ENCODE peak calls at places on chromosomes 5 and 9, in five cellular contexts. E, O, V, Z and W are unnamed samples.

GRCh38 chr9:130962418-130963316 is 23.6 kb upstream of the FIBCD1 start:
- DNase-seq in E (peak), O (no peak), V (no peak), Z (peak), W (peak)

GRCh38 chr9:108534741-108535140 is 321.0 kb downstream of the ACTL7B start:
- DNase-seq in E (no peak), O (no peak), V (no peak), Z (no peak), W (peak)

GRCh38 chr5:31986101-31986500 is 188.0 kb downstream of the GOLPH3 start:
- DNase-seq in E (no peak), O (no peak), V (no peak), Z (no peak), W (no peak)

GRCh38 chr5:150636391-150637244 is 3.8 kb upstream of the SYNPO start:
- DNase-seq in E (no peak), O (no peak), V (no peak), Z (peak), W (peak)

GRCh38 chr9:129887210-129888084 is 52.2 kb downstream of the USP20 start:
- DNase-seq in E (peak), O (peak), V (no peak), Z (no peak), W (peak)

GRCh38 chr9:99852617-99853016 is 30.9 kb downstream of the NR4A3 start:
- DNase-seq in E (no peak), O (no peak), V (no peak), Z (no peak), W (no peak)

GRCh38 chr9:8826281-8826680 is 1026.7 kb upstream of the DMAC1 start:
- DNase-seq in E (no peak), O (no peak), V (no peak), Z (no peak), W (no peak)

GRCh38 chr5:149630337-149630736 is 49.0 kb downstream of the ARHGEF37 start:
- DNase-seq in E (no peak), O (no peak), V (no peak), Z (no peak), W (no peak)

GRCh38 chr5:153513171-153513570 is 22.7 kb downstream of the GRIA1 start:
- DNase-seq in E (no peak), O (no peak), V (no peak), Z (no peak), W (peak)

GRCh38 chr5:54539001-54539400 is 21.4 kb downstream of the SNX18 start:
- DNase-seq in E (no peak), O (no peak), V (no peak), Z (no peak), W (no peak)

GRCh38 chr5:140356878-140357730 is 2.9 kb upstream of the SLC4A9 start:
- DNase-seq in E (no peak), O (no peak), V (no peak), Z (no peak), W (no peak)

GRCh38 chr9:128992995-128993394 is 35.1 kb downstream of the SH3GLB2 start:
- DNase-seq in E (no peak), O (no peak), V (no peak), Z (no peak), W (no peak)

GRCh38 chr9:136803551-136804508 is 3.9 kb upstream of the RABL6 start:
- DNase-seq in E (no peak), O (no peak), V (no peak), Z (no peak), W (no peak)

GRCh38 chr9:82106536-82106935 is 118.0 kb downstream of the SPATA31D1 start:
- DNase-seq in E (no peak), O (no peak), V (no peak), Z (no peak), W (no peak)

GRCh38 chr5:91339053-91339710 is 43.9 kb downstream of the ARRDC3 start:
- DNase-seq in E (no peak), O (no peak), V (no peak), Z (no peak), W (peak)

GRCh38 chr9:107613314-107613713 is 123.7 kb upstream of the KLF4 start:
- DNase-seq in E (no peak), O (no peak), V (no peak), Z (no peak), W (no peak)

GRCh38 chr9:114499528-114499927 is 5.7 kb downstream of the WHRN start:
- DNase-seq in E (no peak), O (no peak), V (no peak), Z (no peak), W (no peak)

GRCh38 chr9:137453643-137454081 is 5.5 kb downstream of the NSMF start:
- DNase-seq in E (peak), O (no peak), V (peak), Z (peak), W (peak)

GRCh38 chr9:18429065-18429464 is 44.9 kb upstream of the ADAMTSL1 start:
- DNase-seq in E (no peak), O (no peak), V (no peak), Z (no peak), W (peak)

GRCh38 chr5:1864896-1865440 is 17.8 kb downstream of the IRX4 start:
- DNase-seq in E (no peak), O (no peak), V (no peak), Z (no peak), W (no peak)

GRCh38 chr5:158819840-158820620 is 279.7 kb downstream of the EBF1 start:
- DNase-seq in E (no peak), O (peak), V (no peak), Z (no peak), W (peak)

GRCh38 chr5:170338933-170339779 is 41.6 kb upstream of the LCP2 start:
- DNase-seq in E (peak), O (no peak), V (no peak), Z (no peak), W (no peak)

GRCh38 chr5:68396722-68397121 is 181.2 kb downstream of the PIK3R1 start:
- DNase-seq in E (no peak), O (no peak), V (peak), Z (no peak), W (no peak)

GRCh38 chr5:149887622-149888183 is 56.9 kb downstream of the PDE6A start:
- DNase-seq in E (peak), O (no peak), V (peak), Z (no peak), W (peak)

GRCh38 chr5:135951257-135951656 is 3.5 kb downstream of the LECT2 start:
- DNase-seq in E (no peak), O (no peak), V (no peak), Z (no peak), W (no peak)

GRCh38 chr9:89880721-89881120 is 275.9 kb downstream of the GADD45G start:
- DNase-seq in E (no peak), O (no peak), V (no peak), Z (no peak), W (no peak)

GRCh38 chr9:95032580-95033298 is 284.8 kb downstream of the FANCC start:
- DNase-seq in E (no peak), O (no peak), V (no peak), Z (no peak), W (no peak)

GRCh38 chr5:78632467-78632866 is 16.1 kb downstream of the LHFPL2 start:
- DNase-seq in E (no peak), O (no peak), V (no peak), Z (no peak), W (no peak)

GRCh38 chr5:107401470-107402085 is 269.2 kb downstream of the EFNA5 start:
- DNase-seq in E (no peak), O (no peak), V (no peak), Z (no peak), W (no peak)

GRCh38 chr9:125749287-125749935 is 2.2 kb downstream of the PBX3 start:
- DNase-seq in E (no peak), O (no peak), V (no peak), Z (no peak), W (no peak)

GRCh38 chr9:125749951-125750655 is 2.9 kb downstream of the PBX3 start:
- DNase-seq in E (no peak), O (no peak), V (peak), Z (peak), W (peak)

GRCh38 chr9:125747053-125747764 is at the start of gene PBX3:
- DNase-seq in E (peak), O (no peak), V (no peak), Z (peak), W (no peak)

GRCh38 chr9:125747765-125748510 is 765 bp downstream of the PBX3 start:
- DNase-seq in E (peak), O (no peak), V (no peak), Z (peak), W (no peak)

DNA sequence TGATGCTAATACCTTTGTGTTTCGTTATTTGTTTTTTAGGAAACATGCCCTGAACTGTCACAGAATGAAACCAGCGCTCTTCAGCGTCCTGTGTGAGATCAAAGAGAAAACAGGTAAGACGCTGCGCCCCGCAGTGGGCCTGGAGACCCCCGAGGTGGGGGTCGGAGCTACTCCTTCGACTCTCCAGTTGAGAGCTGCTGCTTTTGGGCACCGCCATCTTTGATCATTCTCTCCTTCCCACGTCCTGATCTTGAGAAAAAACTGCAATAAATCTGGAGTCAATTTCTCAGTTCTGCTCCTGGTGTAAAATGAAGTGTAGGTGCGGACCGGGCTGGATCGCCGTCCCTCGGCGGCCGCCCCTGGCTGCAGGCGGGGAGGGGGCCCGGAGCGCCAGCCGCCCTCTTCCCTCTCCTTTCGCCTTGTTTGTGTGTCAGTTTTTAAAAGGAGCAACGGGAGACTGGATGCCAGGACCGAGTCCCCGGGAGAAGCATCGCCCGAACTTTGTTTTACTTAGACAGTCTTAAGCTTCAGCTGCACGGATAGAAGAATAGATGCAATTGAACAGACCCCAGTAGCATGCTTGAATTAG is 1.4 kb downstream of the PBX3 start:
- DNase-seq in E (no peak), O (no peak), V (no peak), Z (peak), W (no peak)
- TF ChIP-seq MXI1 in E (no peak), O (peak), V (no peak), Z (peak), W (peak)

GRCh38 chr9:112754578-112754977 is 4.0 kb downstream of the SNX30 start:
- DNase-seq in E (no peak), O (no peak), V (no peak), Z (no peak), W (peak)

GRCh38 chr9:112755059-112755458 is 4.5 kb downstream of the SNX30 start:
- DNase-seq in E (no peak), O (no peak), V (no peak), Z (no peak), W (peak)

GRCh38 chr9:112752334-112753110 is 2.0 kb downstream of the SNX30 start:
- DNase-seq in E (no peak), O (no peak), V (no peak), Z (no peak), W (no peak)

GRCh38 chr9:112755675-112756074 is 5.1 kb downstream of the SNX30 start:
- DNase-seq in E (no peak), O (no peak), V (no peak), Z (no peak), W (peak)

DNA sequence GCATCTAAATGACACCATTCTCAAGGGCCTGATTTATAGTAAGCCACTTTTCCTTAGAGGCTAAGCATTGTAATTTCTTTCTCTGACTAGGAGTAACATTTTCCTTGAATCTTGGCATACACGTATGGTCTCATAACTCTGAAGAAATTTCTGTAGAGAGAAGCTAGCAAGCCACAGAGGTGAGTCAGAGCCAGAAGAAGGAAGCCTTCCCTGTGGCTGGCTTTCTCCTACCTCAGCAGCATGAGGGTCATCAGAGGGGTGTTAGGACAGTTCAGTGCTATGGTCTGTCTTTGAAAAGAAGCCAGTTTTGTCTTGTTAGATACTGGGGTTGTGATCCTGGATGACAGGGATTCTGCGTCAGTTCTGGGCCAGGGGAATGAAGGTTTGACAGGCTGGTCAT is 3.2 kb downstream of the SNX30 start:
- DNase-seq in E (no peak), O (no peak), V (no peak), Z (no peak), W (peak)
- TF ChIP-seq MXI1 in E (no peak), O (no peak), V (no peak), Z (no peak), W (no peak)

GRCh38 chr9:123926986-123927385 is 2.9 kb downstream of the DENND1A start:
- DNase-seq in E (no peak), O (no peak), V (no peak), Z (no peak), W (no peak)

GRCh38 chr9:123928471-123929176 is 1.3 kb downstream of the DENND1A start:
- DNase-seq in E (peak), O (no peak), V (no peak), Z (peak), W (peak)

GRCh38 chr9:123927625-123928308 is 2.2 kb downstream of the DENND1A start:
- DNase-seq in E (peak), O (peak), V (no peak), Z (no peak), W (peak)

GRCh38 chr9:123929870-123930831 is at the start of gene DENND1A:
- DNase-seq in E (peak), O (no peak), V (peak), Z (peak), W (peak)

DNA sequence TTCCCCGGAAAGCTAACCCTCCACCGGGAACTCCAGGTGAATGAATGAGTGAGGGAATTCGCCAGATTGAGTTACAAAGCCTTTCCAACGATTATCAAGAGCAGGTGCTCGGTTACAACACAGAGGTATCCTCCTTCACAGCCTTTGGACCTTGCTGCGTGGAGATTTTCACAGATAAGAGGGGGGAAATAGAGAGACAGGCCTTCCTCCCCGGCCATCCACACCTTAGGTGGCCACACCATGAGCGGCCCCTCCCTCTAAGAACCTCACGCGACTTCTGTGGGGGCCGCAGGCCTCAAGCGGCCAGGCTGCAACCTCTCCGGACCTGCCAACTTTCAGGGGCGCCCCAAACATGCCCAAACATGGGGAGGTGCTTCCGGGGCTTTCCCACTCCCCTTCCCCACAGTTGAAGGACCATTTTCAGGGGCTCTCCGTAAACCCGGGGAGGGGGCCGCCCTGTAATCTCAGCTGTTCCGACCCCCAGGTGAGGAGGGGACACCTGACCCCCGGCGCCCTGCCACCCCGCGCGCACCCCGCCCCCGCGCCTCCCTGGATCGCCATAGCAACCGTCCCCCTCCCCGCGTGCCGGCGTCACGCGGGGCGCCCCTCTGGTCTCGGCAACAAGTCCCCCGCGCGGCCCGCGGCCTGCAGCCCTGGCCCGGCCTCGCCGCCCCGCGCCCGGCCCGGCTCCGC is 603 bp downstream of the DENND1A start:
- DNase-seq in E (peak), O (no peak), V (peak), Z (no peak), W (no peak)
- TF ChIP-seq MXI1 in E (no peak), O (peak), V (no peak), Z (no peak), W (no peak)

GRCh38 chr5:82793808-82794419 is 283.3 kb downstream of the TMEM167A start:
- DNase-seq in E (peak), O (no peak), V (peak), Z (peak), W (peak)
- TF ChIP-seq MXI1 in E (no peak), O (no peak), V (no peak), Z (no peak), W (no peak)

DNA sequence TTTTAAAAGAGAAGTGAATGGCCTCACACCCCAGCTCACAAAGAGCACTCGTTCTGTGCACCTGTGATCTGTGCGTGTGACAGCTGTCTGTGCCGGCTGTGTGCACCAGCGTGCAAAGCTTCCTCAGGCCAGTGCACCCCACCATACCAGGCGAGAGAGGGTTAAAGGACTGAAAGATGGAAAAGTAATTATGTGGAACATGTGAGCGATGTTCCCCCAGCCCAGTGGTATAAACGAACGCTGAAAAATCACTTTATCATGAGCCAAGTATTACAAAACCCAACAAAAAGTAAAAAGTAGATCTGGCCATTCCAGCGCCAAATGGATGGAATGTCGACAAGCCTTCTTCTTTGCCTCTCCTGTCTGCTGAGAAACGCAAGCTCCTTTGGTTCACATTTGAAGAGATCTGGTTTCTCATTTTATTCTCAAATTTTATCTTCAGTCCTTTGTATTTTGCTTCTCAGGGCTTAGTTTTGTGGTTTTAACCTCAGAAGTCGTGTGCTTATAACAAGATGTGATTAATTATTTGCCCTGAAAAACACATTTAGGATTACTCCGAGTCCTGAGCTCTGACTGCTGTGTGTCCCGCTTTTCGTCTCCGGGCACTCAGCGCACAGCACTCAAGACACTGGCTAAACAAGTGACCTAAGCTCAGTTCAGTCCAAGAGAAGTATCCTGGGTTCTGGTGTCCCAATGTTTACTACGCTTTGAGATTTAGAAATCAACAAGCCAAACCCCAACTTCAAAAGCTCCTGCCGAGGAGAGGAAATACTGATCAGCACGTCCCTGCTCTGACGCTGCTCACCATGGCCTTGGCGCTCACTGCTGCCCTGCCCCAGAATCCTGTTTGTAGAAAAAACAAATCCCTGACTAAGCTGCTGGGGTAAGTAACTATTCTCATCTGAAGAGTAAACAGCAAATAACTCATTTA is 53.5 kb downstream of the IPPK start:
- DNase-seq in E (no peak), O (no peak), V (peak), Z (no peak), W (no peak)
- TF ChIP-seq MXI1 in E (no peak), O (no peak), V (no peak), Z (no peak), W (no peak)

GRCh38 chr5:148374693-148375360 is 8.9 kb upstream of the FBXO38 start:
- DNase-seq in E (peak), O (no peak), V (peak), Z (peak), W (peak)
- TF ChIP-seq MXI1 in E (no peak), O (no peak), V (no peak), Z (no peak), W (no peak)

GRCh38 chr9:112437406-112437805 is 49.2 kb upstream of the KIAA1958 start:
- DNase-seq in E (no peak), O (no peak), V (no peak), Z (no peak), W (no peak)
- TF ChIP-seq MXI1 in E (no peak), O (no peak), V (no peak), Z (no peak), W (no peak)

GRCh38 chr9:132000659-132001058 is 79.0 kb downstream of the MED27 start:
- DNase-seq in E (no peak), O (no peak), V (no peak), Z (no peak), W (no peak)

GRCh38 chr9:132001550-132001949 is 78.1 kb downstream of the MED27 start:
- DNase-seq in E (no peak), O (no peak), V (no peak), Z (no peak), W (no peak)

GRCh38 chr9:131997779-131998178 is 81.9 kb downstream of the MED27 start:
- DNase-seq in E (no peak), O (no peak), V (no peak), Z (peak), W (peak)

GRCh38 chr9:131997076-131997475 is 82.6 kb downstream of the MED27 start:
- DNase-seq in E (no peak), O (no peak), V (no peak), Z (peak), W (no peak)

GRCh38 chr9:131999692-132000551 is 79.7 kb downstream of the MED27 start:
- DNase-seq in E (no peak), O (peak), V (no peak), Z (no peak), W (peak)
- TF ChIP-seq MXI1 in E (no peak), O (no peak), V (no peak), Z (no peak), W (no peak)

DNA sequence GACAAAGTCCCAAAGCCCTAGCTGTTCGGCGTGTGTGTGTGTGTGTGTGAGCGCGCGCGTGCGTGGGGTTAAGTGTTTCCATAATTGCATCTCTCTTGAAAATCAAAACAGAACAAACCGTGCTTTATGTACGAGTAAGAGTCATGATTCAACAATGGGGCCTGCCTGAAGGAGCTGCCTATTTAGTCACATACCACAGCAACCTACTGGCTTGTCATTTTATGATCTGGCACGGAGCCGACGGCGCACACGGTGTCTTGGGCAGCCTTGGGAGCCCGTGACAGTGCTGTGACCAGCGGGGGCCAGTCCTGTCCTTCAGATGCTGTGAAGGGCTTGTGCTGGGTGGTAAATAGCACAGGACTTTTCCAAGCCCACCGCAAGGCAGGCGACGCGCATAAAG is 270.4 kb upstream of the IRX1 start:
- DNase-seq in E (no peak), O (no peak), V (no peak), Z (no peak), W (no peak)
- TF ChIP-seq MXI1 in E (no peak), O (no peak), V (no peak), Z (no peak), W (no peak)